ENCODE peak calls at places on chromosome 21, in seven cellular contexts. One of them, this sample, is unnamed.
A peak's percentile ranks its signal among the peaks of the same experiment; 100 is the strongest.

GRCh38 chr21:38979271-38980196 is 173.8 kb downstream of the ETS2 start:
- DNase-seq in K562: no peak
- DNase-seq in ovary: no peak
- DNase-seq in H1: peak; percentile 52
- DNase-seq in transverse colon: no peak
- DNase-seq in A549: no peak
- DNase-seq in stomach: no peak
- DNase-seq in this sample: no peak

GRCh38 chr21:38930838-38931237 is 125.1 kb downstream of the ETS2 start:
- DNase-seq in stomach: no peak
- DNase-seq in transverse colon: no peak
- DNase-seq in A549: no peak
- DNase-seq in H1: no peak
- DNase-seq in K562: no peak
- DNase-seq in ovary: peak; percentile 65
- DNase-seq in this sample: peak; percentile 77

GRCh38 chr21:32949701-32950100 is 76.0 kb upstream of the OLIG2 start:
- DNase-seq in K562: no peak
- DNase-seq in H1: no peak
- DNase-seq in ovary: no peak
- DNase-seq in A549: no peak
- DNase-seq in stomach: no peak
- DNase-seq in transverse colon: no peak
- DNase-seq in this sample: no peak

GRCh38 chr21:44255519-44255981 is 6.1 kb downstream of the DNMT3L start:
- DNase-seq in H1: no peak
- DNase-seq in K562: no peak
- DNase-seq in stomach: no peak
- DNase-seq in ovary: peak; percentile 3
- DNase-seq in A549: no peak
- DNase-seq in transverse colon: no peak
- DNase-seq in this sample: no peak

GRCh38 chr21:20822559-20823133 is 175.6 kb upstream of the NCAM2 start:
- DNase-seq in stomach: no peak
- DNase-seq in transverse colon: no peak
- DNase-seq in K562: no peak
- DNase-seq in ovary: no peak
- DNase-seq in A549: no peak
- DNase-seq in H1: no peak
- DNase-seq in this sample: no peak

GRCh38 chr21:43362306-43362927 is 64.5 kb downstream of the SIK1 start:
- DNase-seq in K562: no peak
- DNase-seq in transverse colon: peak; percentile 77
- DNase-seq in A549: no peak
- DNase-seq in H1: peak; percentile 63
- DNase-seq in stomach: peak; percentile 56
- DNase-seq in ovary: peak; percentile 82
- DNase-seq in this sample: peak; percentile 59

GRCh38 chr21:38912355-38912619 is 106.6 kb downstream of the ETS2 start:
- DNase-seq in K562: no peak
- DNase-seq in H1: no peak
- DNase-seq in transverse colon: no peak
- DNase-seq in stomach: no peak
- DNase-seq in ovary: no peak
- DNase-seq in A549: no peak
- DNase-seq in this sample: no peak

GRCh38 chr21:40404319-40404906 is 442.5 kb downstream of the DSCAM start:
- DNase-seq in transverse colon: no peak
- DNase-seq in stomach: no peak
- DNase-seq in ovary: no peak
- DNase-seq in A549: no peak
- DNase-seq in K562: no peak
- DNase-seq in H1: no peak
- DNase-seq in this sample: no peak

GRCh38 chr21:32403201-32403701 is 9.3 kb upstream of the EVA1C start:
- DNase-seq in H1: peak; percentile 63
- DNase-seq in K562: peak; percentile 76
- DNase-seq in A549: peak; percentile 62
- DNase-seq in stomach: peak; percentile 57
- DNase-seq in transverse colon: peak; percentile 59
- DNase-seq in ovary: peak; percentile 80
- DNase-seq in this sample: no peak

GRCh38 chr21:26447932-26448331 is 125.2 kb downstream of the CYYR1 start:
- DNase-seq in K562: no peak
- DNase-seq in stomach: no peak
- DNase-seq in transverse colon: no peak
- DNase-seq in H1: no peak
- DNase-seq in A549: no peak
- DNase-seq in ovary: no peak
- DNase-seq in this sample: no peak

GRCh38 chr21:26448751-26449150 is 124.3 kb downstream of the CYYR1 start:
- DNase-seq in stomach: no peak
- DNase-seq in A549: no peak
- DNase-seq in K562: no peak
- DNase-seq in ovary: no peak
- DNase-seq in transverse colon: no peak
- DNase-seq in H1: no peak
- DNase-seq in this sample: no peak

GRCh38 chr21:26449161-26449560 is 123.9 kb downstream of the CYYR1 start:
- DNase-seq in K562: no peak
- DNase-seq in ovary: no peak
- DNase-seq in stomach: no peak
- DNase-seq in transverse colon: no peak
- DNase-seq in A549: no peak
- DNase-seq in H1: no peak
- DNase-seq in this sample: no peak

GRCh38 chr21:26453258-26453657 is 119.8 kb downstream of the CYYR1 start:
- DNase-seq in K562: no peak
- DNase-seq in A549: no peak
- DNase-seq in ovary: no peak
- DNase-seq in transverse colon: no peak
- DNase-seq in H1: no peak
- DNase-seq in stomach: no peak
- DNase-seq in this sample: no peak

GRCh38 chr21:26451014-26451740 is 121.9 kb downstream of the CYYR1 start:
- DNase-seq in ovary: no peak
- DNase-seq in H1: no peak
- DNase-seq in K562: no peak
- DNase-seq in transverse colon: no peak
- DNase-seq in A549: no peak
- DNase-seq in stomach: no peak
- DNase-seq in this sample: no peak
- H3K9me3 ChIP-seq in ovary: no peaks in the 10 kb centered on the region
- H3K9me3 ChIP-seq in H1: no peaks in the 10 kb centered on the region
- H3K9me3 ChIP-seq in K562: no peaks in the 10 kb centered on the region
- H3K9me3 ChIP-seq in transverse colon: no peaks in the 10 kb centered on the region
- H3K9me3 ChIP-seq in A549: no peaks in the 10 kb centered on the region
- H3K9me3 ChIP-seq in stomach: no peaks in the 10 kb centered on the region
- H3K9me3 ChIP-seq in this sample: no peaks in the 10 kb centered on the region

GRCh38 chr21:42218836-42219605 is at the start of gene ABCG1:
- DNase-seq in stomach: peak; percentile 70
- DNase-seq in A549: no peak
- DNase-seq in H1: peak; percentile 84
- DNase-seq in K562: peak; percentile 47
- DNase-seq in ovary: no peak
- DNase-seq in transverse colon: peak; percentile 73
- DNase-seq in this sample: peak; percentile 59
- TF ChIP-seq EP300 in stomach: no peak
- TF ChIP-seq EP300 in A549: no peak
- TF ChIP-seq EP300 in H1: no peak
- TF ChIP-seq EP300 in K562: no peak
- TF ChIP-seq EP300 in ovary: no peak
- TF ChIP-seq EP300 in transverse colon: no peak
- TF ChIP-seq EP300 in this sample: no peak

DNA sequence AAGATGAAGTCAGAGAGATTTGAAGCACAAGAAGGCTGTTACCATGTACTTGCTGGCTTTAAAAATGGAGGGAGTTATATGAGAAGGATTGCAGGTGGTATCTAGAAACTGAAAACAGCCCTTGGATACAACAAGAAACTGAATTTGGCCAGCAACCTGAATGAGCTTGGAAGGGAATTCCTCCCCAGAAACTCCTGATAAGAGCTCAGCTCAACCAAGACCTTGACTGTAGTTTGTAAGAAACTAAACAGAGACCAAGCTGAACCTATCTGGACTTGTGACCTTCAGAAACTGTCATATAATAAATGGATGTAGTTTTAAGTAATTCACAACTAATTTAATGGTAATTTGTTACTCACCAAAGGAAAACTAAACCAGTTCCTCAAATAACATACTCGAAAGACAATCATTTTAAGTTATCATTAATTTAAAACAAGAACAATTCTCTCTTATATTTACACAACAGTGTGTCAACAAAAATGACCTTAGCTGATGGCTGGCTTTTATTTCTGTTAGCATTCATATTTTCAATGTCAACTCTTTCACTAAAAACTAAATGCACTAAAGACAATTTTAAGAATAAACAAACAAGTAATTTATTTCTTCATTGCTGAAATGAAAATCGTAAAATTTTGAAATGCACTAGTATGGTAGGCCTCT is 1218.4 kb upstream of the TMPRSS15 start:
- DNase-seq in ovary: no peak
- DNase-seq in stomach: no peak
- DNase-seq in K562: no peak
- DNase-seq in transverse colon: no peak
- DNase-seq in H1: no peak
- DNase-seq in A549: no peak
- DNase-seq in this sample: no peak
- H3K9me3 ChIP-seq in ovary: no peaks in the 10 kb centered on the region
- H3K9me3 ChIP-seq in stomach: no peaks in the 10 kb centered on the region
- H3K9me3 ChIP-seq in K562: peaks cover 3% of the 10 kb centered on the region
- H3K9me3 ChIP-seq in transverse colon: no peaks in the 10 kb centered on the region
- H3K9me3 ChIP-seq in H1: no peaks in the 10 kb centered on the region
- H3K9me3 ChIP-seq in A549: no peaks in the 10 kb centered on the region
- H3K9me3 ChIP-seq in this sample: no peaks in the 10 kb centered on the region

GRCh38 chr21:45378258-45378966 is 26.6 kb upstream of the COL18A1 start:
- DNase-seq in A549: peak; percentile 43
- DNase-seq in stomach: no peak
- DNase-seq in ovary: peak; percentile 17
- DNase-seq in K562: no peak
- DNase-seq in H1: peak; percentile 63
- DNase-seq in transverse colon: no peak
- DNase-seq in this sample: no peak
- TF ChIP-seq EP300 in A549: no peak
- TF ChIP-seq EP300 in stomach: no peak
- TF ChIP-seq EP300 in ovary: no peak
- TF ChIP-seq EP300 in K562: no peak
- TF ChIP-seq EP300 in H1: no peak
- TF ChIP-seq EP300 in transverse colon: no peak
- TF ChIP-seq EP300 in this sample: no peak

GRCh38 chr21:37711294-37711844 is 204.9 kb downstream of the KCNJ6 start:
- DNase-seq in stomach: no peak
- DNase-seq in A549: no peak
- DNase-seq in K562: no peak
- DNase-seq in transverse colon: no peak
- DNase-seq in ovary: no peak
- DNase-seq in H1: no peak
- DNase-seq in this sample: no peak
- H3K9me3 ChIP-seq in stomach: no peaks in the 10 kb centered on the region
- H3K9me3 ChIP-seq in A549: peaks cover 3% of the 10 kb centered on the region
- H3K9me3 ChIP-seq in K562: no peaks in the 10 kb centered on the region
- H3K9me3 ChIP-seq in transverse colon: no peaks in the 10 kb centered on the region
- H3K9me3 ChIP-seq in ovary: no peaks in the 10 kb centered on the region
- H3K9me3 ChIP-seq in H1: no peaks in the 10 kb centered on the region
- H3K9me3 ChIP-seq in this sample: no peaks in the 10 kb centered on the region

GRCh38 chr21:27448960-27449359 is 482.1 kb upstream of the ADAMTS5 start:
- DNase-seq in ovary: peak; percentile 16
- DNase-seq in A549: no peak
- DNase-seq in stomach: no peak
- DNase-seq in transverse colon: no peak
- DNase-seq in K562: no peak
- DNase-seq in H1: no peak
- DNase-seq in this sample: no peak
- TF ChIP-seq EP300 in ovary: no peak
- TF ChIP-seq EP300 in A549: no peak
- TF ChIP-seq EP300 in stomach: no peak
- TF ChIP-seq EP300 in transverse colon: no peak
- TF ChIP-seq EP300 in K562: no peak
- TF ChIP-seq EP300 in H1: no peak
- TF ChIP-seq EP300 in this sample: no peak

GRCh38 chr21:18673789-18674188 is 270.2 kb upstream of the TMPRSS15 start:
- DNase-seq in stomach: no peak
- DNase-seq in H1: no peak
- DNase-seq in ovary: no peak
- DNase-seq in A549: no peak
- DNase-seq in K562: no peak
- DNase-seq in transverse colon: no peak
- DNase-seq in this sample: no peak
- H3K9me3 ChIP-seq in stomach: no peaks in the 10 kb centered on the region
- H3K9me3 ChIP-seq in H1: no peaks in the 10 kb centered on the region
- H3K9me3 ChIP-seq in ovary: no peaks in the 10 kb centered on the region
- H3K9me3 ChIP-seq in A549: no peaks in the 10 kb centered on the region
- H3K9me3 ChIP-seq in K562: no peaks in the 10 kb centered on the region
- H3K9me3 ChIP-seq in transverse colon: no peaks in the 10 kb centered on the region
- H3K9me3 ChIP-seq in this sample: no peaks in the 10 kb centered on the region

GRCh38 chr21:16102113-16102512 is 372.3 kb downstream of the USP25 start:
- DNase-seq in H1: no peak
- DNase-seq in stomach: no peak
- DNase-seq in transverse colon: no peak
- DNase-seq in K562: no peak
- DNase-seq in ovary: no peak
- DNase-seq in A549: no peak
- DNase-seq in this sample: no peak
- TF ChIP-seq EP300 in H1: no peak
- TF ChIP-seq EP300 in stomach: no peak
- TF ChIP-seq EP300 in transverse colon: no peak
- TF ChIP-seq EP300 in K562: no peak
- TF ChIP-seq EP300 in ovary: no peak
- TF ChIP-seq EP300 in A549: no peak
- TF ChIP-seq EP300 in this sample: no peak